ENCODE peak calls at places on chromosomes 7 and 10, in five cellular contexts. One of them, this sample, is unnamed.

GRCh38 chr7:74029991-74030415 is 2.0 kb downstream of the ELN start:
- DNase-seq in HepG2: no peak
- DNase-seq in A549: no peak
- DNase-seq in GM12878: no peak
- DNase-seq in K562: no peak
- DNase-seq in this sample: no peak

GRCh38 chr10:93471110-93471651 is 11.0 kb downstream of the MYOF start:
- DNase-seq in HepG2: peak; percentile 59
- DNase-seq in A549: peak; percentile 96
- DNase-seq in GM12878: no peak
- DNase-seq in K562: no peak
- DNase-seq in this sample: no peak

GRCh38 chr10:47372726-47373125 is 11.4 kb downstream of the ZNF488 start:
- DNase-seq in HepG2: no peak
- DNase-seq in A549: no peak
- DNase-seq in GM12878: no peak
- DNase-seq in K562: no peak
- DNase-seq in this sample: no peak

GRCh38 chr10:18960466-18961079 is 88.0 kb upstream of the MALRD1 start:
- DNase-seq in HepG2: no peak
- DNase-seq in A549: no peak
- DNase-seq in GM12878: no peak
- DNase-seq in K562: no peak
- DNase-seq in this sample: no peak

GRCh38 chr10:102410427-102411073 is 8.0 kb downstream of the PSD start:
- DNase-seq in HepG2: no peak
- DNase-seq in A549: no peak
- DNase-seq in GM12878: no peak
- DNase-seq in K562: no peak
- DNase-seq in this sample: peak; percentile 61

GRCh38 chr10:4351723-4352565 is 474.1 kb upstream of the AKR1E2 start:
- DNase-seq in HepG2: no peak
- DNase-seq in A549: no peak
- DNase-seq in GM12878: no peak
- DNase-seq in K562: no peak
- DNase-seq in this sample: no peak

GRCh38 chr10:118913825-118914224 is 115.7 kb upstream of the NANOS1 start:
- DNase-seq in HepG2: peak; percentile 61
- DNase-seq in A549: no peak
- DNase-seq in GM12878: no peak
- DNase-seq in K562: no peak
- DNase-seq in this sample: no peak

GRCh38 chr7:72409638-72410015 is 2.5 kb downstream of the CALN1 start:
- DNase-seq in HepG2: no peak
- DNase-seq in A549: no peak
- DNase-seq in GM12878: no peak
- DNase-seq in K562: no peak
- DNase-seq in this sample: no peak

GRCh38 chr10:114698271-114699185 is 40.5 kb upstream of the ABLIM1 start:
- DNase-seq in HepG2: no peak
- DNase-seq in A549: no peak
- DNase-seq in GM12878: no peak
- DNase-seq in K562: no peak
- DNase-seq in this sample: no peak

GRCh38 chr7:130418306-130418705 is 22.5 kb downstream of the CEP41 start:
- DNase-seq in HepG2: no peak
- DNase-seq in A549: no peak
- DNase-seq in GM12878: no peak
- DNase-seq in K562: no peak
- DNase-seq in this sample: no peak

GRCh38 chr7:11109659-11110058 is 136.0 kb downstream of the PHF14 start:
- DNase-seq in HepG2: no peak
- DNase-seq in A549: no peak
- DNase-seq in GM12878: no peak
- DNase-seq in K562: no peak
- DNase-seq in this sample: no peak

GRCh38 chr10:103797857-103798256 is 57.5 kb downstream of the SH3PXD2A start:
- DNase-seq in HepG2: no peak
- DNase-seq in A549: no peak
- DNase-seq in GM12878: no peak
- DNase-seq in K562: no peak
- DNase-seq in this sample: no peak

GRCh38 chr7:124276005-124276606 is 243.2 kb upstream of the TMEM229A start:
- DNase-seq in HepG2: peak; percentile 29
- DNase-seq in A549: peak; percentile 32
- DNase-seq in GM12878: no peak
- DNase-seq in K562: peak; percentile 24
- DNase-seq in this sample: peak; percentile 68

GRCh38 chr7:151853896-151854807 is 22.8 kb downstream of the PRKAG2 start:
- DNase-seq in HepG2: no peak
- DNase-seq in A549: no peak
- DNase-seq in GM12878: no peak
- DNase-seq in K562: no peak
- DNase-seq in this sample: no peak

GRCh38 chr7:101507791-101508252 is 121.3 kb downstream of the MYL10 start:
- DNase-seq in HepG2: peak; percentile 78
- DNase-seq in A549: peak; percentile 84
- DNase-seq in GM12878: no peak
- DNase-seq in K562: peak; percentile 67
- DNase-seq in this sample: peak; percentile 74

GRCh38 chr10:1600861-1601260 is 136.5 kb downstream of the ADARB2 start:
- DNase-seq in HepG2: no peak
- DNase-seq in A549: no peak
- DNase-seq in GM12878: no peak
- DNase-seq in K562: no peak
- DNase-seq in this sample: no peak

GRCh38 chr7:124996778-124997177 is 67.2 kb upstream of the POT1 start:
- DNase-seq in HepG2: peak; percentile 9
- DNase-seq in A549: peak; percentile 45
- DNase-seq in GM12878: no peak
- DNase-seq in K562: no peak
- DNase-seq in this sample: no peak

GRCh38 chr7:3207387-3207786 is 93.7 kb upstream of the SDK1 start:
- DNase-seq in HepG2: no peak
- DNase-seq in A549: no peak
- DNase-seq in GM12878: no peak
- DNase-seq in K562: no peak
- DNase-seq in this sample: no peak

GRCh38 chr7:95811846-95812445 is 39.6 kb downstream of the DYNC1I1 start:
- DNase-seq in HepG2: no peak
- DNase-seq in A549: no peak
- DNase-seq in GM12878: no peak
- DNase-seq in K562: no peak
- DNase-seq in this sample: no peak

GRCh38 chr10:108911814-108912541 is 1011.3 kb downstream of the XPNPEP1 start:
- DNase-seq in HepG2: peak; percentile 3
- DNase-seq in A549: peak; percentile 68
- DNase-seq in GM12878: no peak
- DNase-seq in K562: no peak
- DNase-seq in this sample: peak; percentile 95

GRCh38 chr7:77458786-77459185 is 42.6 kb upstream of the GSAP start:
- DNase-seq in HepG2: no peak
- DNase-seq in A549: no peak
- DNase-seq in GM12878: no peak
- DNase-seq in K562: no peak
- DNase-seq in this sample: no peak

GRCh38 chr7:149621776-149622175 is 124.2 kb upstream of the ZNF746 start:
- DNase-seq in HepG2: no peak
- DNase-seq in A549: no peak
- DNase-seq in GM12878: no peak
- DNase-seq in K562: no peak
- DNase-seq in this sample: no peak

DNA sequence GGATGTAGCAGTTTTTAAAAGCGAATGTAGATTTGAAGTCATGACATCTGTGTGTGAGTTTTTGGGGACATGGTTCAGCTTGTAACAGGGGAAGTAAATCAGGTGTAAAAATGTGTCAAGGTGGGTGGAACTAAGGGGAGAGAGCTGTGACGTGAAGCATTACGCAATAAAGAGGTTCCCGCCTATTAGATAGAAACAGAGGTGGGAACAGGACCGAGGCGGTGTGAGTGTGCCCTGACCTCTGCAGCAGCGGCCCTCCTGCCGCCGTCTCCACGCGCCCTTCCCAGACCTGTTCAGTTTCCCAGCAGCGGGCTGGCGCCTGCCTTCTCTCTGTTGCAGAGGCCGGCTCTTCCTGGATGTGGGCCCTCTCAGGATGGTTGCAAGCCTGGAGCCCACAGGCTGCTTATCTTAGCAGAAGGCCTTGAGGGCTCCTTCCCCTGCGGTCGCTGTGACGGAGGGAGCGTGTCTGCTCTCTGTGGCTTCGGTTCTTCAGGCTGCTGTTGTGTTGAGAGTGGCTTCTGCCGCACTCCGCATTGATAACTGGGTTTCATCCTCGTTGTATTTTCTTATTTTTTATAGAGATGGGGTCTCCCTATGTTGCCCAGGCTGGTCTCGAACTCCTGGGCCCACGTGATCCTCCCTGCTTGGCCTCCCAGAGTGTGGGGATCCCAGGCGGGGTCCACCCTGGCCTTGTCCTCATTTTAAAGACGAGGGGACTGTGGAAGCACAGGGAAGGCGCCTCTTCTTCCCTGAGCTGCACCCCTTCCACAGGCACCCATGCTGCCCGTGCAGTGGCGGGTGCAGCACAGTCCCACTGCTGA is 65.0 kb downstream of the DNAJB6 start:
- DNase-seq in HepG2: no peak
- DNase-seq in A549: no peak
- DNase-seq in GM12878: no peak
- DNase-seq in K562: peak; percentile 91
- DNase-seq in this sample: no peak
- TF ChIP-seq ESRRA in HepG2: no peak
- TF ChIP-seq ESRRA in A549: no peak
- TF ChIP-seq ESRRA in GM12878: no peak
- TF ChIP-seq ESRRA in K562: peak; percentile 89
- TF ChIP-seq ESRRA in this sample: no peak

DNA sequence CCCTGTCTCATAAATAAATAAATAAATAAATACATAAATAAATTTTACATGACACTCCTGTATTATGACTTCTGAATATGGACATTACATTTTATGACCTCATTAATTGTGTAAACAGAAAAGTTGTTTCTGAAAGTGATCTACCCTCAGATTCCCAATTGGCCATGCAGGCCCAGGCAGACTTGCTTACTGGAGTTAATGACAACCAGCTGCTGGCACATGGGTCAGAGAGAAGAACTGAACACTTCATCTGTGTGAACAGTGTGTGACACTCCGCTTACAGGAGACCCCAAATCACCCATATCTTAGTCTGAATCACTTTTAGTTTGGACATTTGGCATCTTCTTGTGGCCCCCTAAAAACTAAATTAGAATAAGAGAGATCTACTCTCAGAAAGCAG is 31.4 kb downstream of the PARP12 start:
- DNase-seq in HepG2: no peak
- DNase-seq in A549: no peak
- DNase-seq in GM12878: no peak
- DNase-seq in K562: no peak
- DNase-seq in this sample: no peak
- TF ChIP-seq ESRRA in HepG2: no peak
- TF ChIP-seq ESRRA in A549: no peak
- TF ChIP-seq ESRRA in GM12878: no peak
- TF ChIP-seq ESRRA in K562: no peak
- TF ChIP-seq ESRRA in this sample: no peak

GRCh38 chr7:24908166-24908565 is 71.8 kb downstream of the OSBPL3 start:
- DNase-seq in HepG2: no peak
- DNase-seq in A549: no peak
- DNase-seq in GM12878: no peak
- DNase-seq in K562: no peak
- DNase-seq in this sample: no peak

GRCh38 chr7:24907311-24907886 is 72.6 kb downstream of the OSBPL3 start:
- DNase-seq in HepG2: no peak
- DNase-seq in A549: peak; percentile 53
- DNase-seq in GM12878: peak; percentile 44
- DNase-seq in K562: peak; percentile 56
- DNase-seq in this sample: no peak

GRCh38 chr7:24903559-24903958 is 76.4 kb downstream of the OSBPL3 start:
- DNase-seq in HepG2: no peak
- DNase-seq in A549: no peak
- DNase-seq in GM12878: no peak
- DNase-seq in K562: no peak
- DNase-seq in this sample: no peak

GRCh38 chr7:24908757-24909156 is 71.2 kb downstream of the OSBPL3 start:
- DNase-seq in HepG2: no peak
- DNase-seq in A549: no peak
- DNase-seq in GM12878: no peak
- DNase-seq in K562: no peak
- DNase-seq in this sample: no peak

DNA sequence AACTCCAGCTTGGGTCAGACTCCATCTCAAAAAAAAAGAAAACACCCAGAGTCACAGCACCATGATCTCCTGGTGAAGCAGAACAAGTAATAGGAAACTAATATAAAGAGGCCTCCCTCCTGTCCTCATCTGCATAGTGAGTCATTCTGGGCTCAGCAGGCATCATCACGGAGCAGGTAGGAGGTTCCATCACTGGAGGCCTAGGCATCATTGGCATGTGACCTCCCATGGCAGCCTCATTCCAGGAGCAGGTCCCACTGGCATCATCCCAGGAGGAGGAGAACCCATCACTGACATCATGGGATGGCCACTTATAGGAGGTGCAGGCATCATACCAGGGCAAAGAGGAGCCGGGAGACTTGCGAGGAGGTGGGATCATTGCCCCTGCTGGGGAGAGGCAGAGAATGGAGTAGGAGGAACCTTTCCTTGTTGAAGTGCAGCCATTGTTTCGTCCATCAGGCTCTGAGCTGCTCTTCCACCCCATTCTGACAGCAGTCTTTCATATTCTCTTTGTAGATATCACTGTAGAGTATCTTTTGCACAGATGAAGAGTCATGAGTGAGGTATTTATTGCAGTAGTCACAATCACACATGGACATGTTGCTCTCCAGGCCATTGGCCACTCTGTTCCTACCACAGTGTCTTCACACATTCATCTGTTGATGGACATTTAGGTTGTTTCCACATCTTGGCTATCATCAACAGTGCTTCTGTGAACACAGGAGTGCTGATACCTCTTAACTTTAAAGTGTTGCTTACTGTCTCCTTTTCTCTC is 73.8 kb downstream of the OSBPL3 start:
- DNase-seq in HepG2: no peak
- DNase-seq in A549: no peak
- DNase-seq in GM12878: no peak
- DNase-seq in K562: no peak
- DNase-seq in this sample: no peak
- TF ChIP-seq ESRRA in HepG2: no peak
- TF ChIP-seq ESRRA in A549: no peak
- TF ChIP-seq ESRRA in GM12878: no peak
- TF ChIP-seq ESRRA in K562: no peak
- TF ChIP-seq ESRRA in this sample: no peak

GRCh38 chr10:49081532-49082275 is 33.6 kb downstream of the VSTM4 start:
- DNase-seq in HepG2: peak; percentile 67
- DNase-seq in A549: no peak
- DNase-seq in GM12878: no peak
- DNase-seq in K562: no peak
- DNase-seq in this sample: peak; percentile 14
- TF ChIP-seq ESRRA in HepG2: no peak
- TF ChIP-seq ESRRA in A549: no peak
- TF ChIP-seq ESRRA in GM12878: no peak
- TF ChIP-seq ESRRA in K562: no peak
- TF ChIP-seq ESRRA in this sample: no peak

GRCh38 chr7:26365077-26365896 is 73.6 kb downstream of the SNX10 start:
- DNase-seq in HepG2: peak; percentile 65
- DNase-seq in A549: peak; percentile 74
- DNase-seq in GM12878: peak; percentile 83
- DNase-seq in K562: peak; percentile 32
- DNase-seq in this sample: no peak
- TF ChIP-seq ESRRA in HepG2: no peak
- TF ChIP-seq ESRRA in A549: no peak
- TF ChIP-seq ESRRA in GM12878: no peak
- TF ChIP-seq ESRRA in K562: no peak
- TF ChIP-seq ESRRA in this sample: no peak